ENCODE peak calls at places on chromosomes 2 and 18, in five cellular contexts. J is IMR-90, A is neuronal stem cell, W is H1, I is trophoblast cell. F is an unnamed sample.

GRCh38 chr2:7014201-7014640 is 97.0 kb downstream of the RNF144A start:
- DNase-seq in J (no peak), A (no peak), W (no peak), I (peak), F (peak)

GRCh38 chr2:236866542-236867340 is 218.9 kb upstream of the COPS8 start:
- DNase-seq in J (no peak), A (no peak), W (no peak), I (no peak), F (no peak)

GRCh38 chr2:238256111-238256510 is 16.3 kb upstream of the HES6 start:
- DNase-seq in J (no peak), A (no peak), W (no peak), I (no peak), F (no peak)

GRCh38 chr2:196230051-196230450 is 58.7 kb upstream of the STK17B start:
- DNase-seq in J (no peak), A (no peak), W (no peak), I (no peak), F (no peak)

GRCh38 chr2:5070257-5070656 is 621.9 kb upstream of the SOX11 start:
- DNase-seq in J (no peak), A (no peak), W (no peak), I (peak), F (no peak)

GRCh38 chr18:57915848-57916596 is 112.9 kb upstream of the ATP8B1 start:
- DNase-seq in J (peak), A (peak), W (no peak), I (no peak), F (no peak)

GRCh38 chr2:74843371-74844298 is 9.7 kb downstream of the HK2 start:
- DNase-seq in J (peak), A (no peak), W (no peak), I (peak), F (peak)

GRCh38 chr2:75311993-75312392 is 112.7 kb upstream of the TACR1 start:
- DNase-seq in J (no peak), A (no peak), W (peak), I (no peak), F (no peak)

GRCh38 chr2:170235860-170236638 is 58.1 kb downstream of the MYO3B start:
- DNase-seq in J (peak), A (peak), W (peak), I (peak), F (peak)

GRCh38 chr2:167749641-167750040 is 497.8 kb downstream of the STK39 start:
- DNase-seq in J (no peak), A (no peak), W (no peak), I (no peak), F (no peak)

GRCh38 chr2:230668184-230668938 is 44.3 kb upstream of the CAB39 start:
- DNase-seq in J (peak), A (no peak), W (no peak), I (peak), F (no peak)

GRCh38 chr2:212367431-212367830 is 171.2 kb downstream of the ERBB4 start:
- DNase-seq in J (no peak), A (no peak), W (no peak), I (no peak), F (no peak)

GRCh38 chr2:171702781-171703556 is 15.7 kb downstream of the DYNC1I2 start:
- DNase-seq in J (peak), A (no peak), W (no peak), I (peak), F (peak)

GRCh38 chr18:365651-366050 is 97.8 kb upstream of the THOC1 start:
- DNase-seq in J (no peak), A (no peak), W (no peak), I (no peak), F (no peak)

GRCh38 chr18:369224-370010 is 101.6 kb upstream of the THOC1 start:
- DNase-seq in J (peak), A (no peak), W (no peak), I (no peak), F (no peak)

GRCh38 chr18:363327-364115 is 95.7 kb upstream of the THOC1 start:
- DNase-seq in J (peak), A (no peak), W (no peak), I (no peak), F (peak)

GRCh38 chr18:364221-364620 is 96.4 kb upstream of the THOC1 start:
- DNase-seq in J (no peak), A (no peak), W (no peak), I (no peak), F (no peak)

GRCh38 chr18:366466-367053 is 98.7 kb upstream of the THOC1 start:
- DNase-seq in J (no peak), A (no peak), W (peak), I (no peak), F (no peak)
- H2AFZ ChIP-seq in J (no peak), A (no peak), W (peak), I (no peak), F (no peak)

DNA sequence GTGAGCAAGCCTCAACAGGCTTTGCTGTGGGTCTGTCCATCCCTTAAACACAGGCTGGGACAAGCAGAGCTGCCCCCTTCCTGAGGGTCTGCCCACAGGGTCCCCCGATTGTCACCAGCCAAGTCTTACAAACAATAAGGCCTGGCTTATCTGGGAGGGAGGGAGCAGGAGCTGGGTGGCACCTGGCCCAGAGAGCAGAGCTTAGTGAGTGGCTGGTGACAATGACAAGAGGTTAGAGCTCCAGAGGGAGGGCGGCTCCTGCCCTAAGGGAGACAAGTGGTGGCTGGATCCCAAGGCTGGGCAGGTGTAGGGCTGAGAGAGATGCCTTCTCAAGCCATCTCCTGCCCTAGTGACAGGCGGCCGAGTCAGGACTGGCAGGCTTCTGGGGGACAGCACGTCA is 125.5 kb downstream of the KLHL29 start:
- DNase-seq in J (no peak), A (no peak), W (no peak), I (no peak), F (no peak)
- H3K4me3 ChIP-seq in J (no peak), A (no peak), W (no peak), I (no peak), F (no peak)

GRCh38 chr2:157874997-157875719 is 972 bp downstream of the ACVR1 start:
- DNase-seq in J (peak), A (peak), W (no peak), I (peak), F (peak)
- H3K14ac ChIP-seq in J (peak), A (peak), W (no peak), I (peak), F (peak)

GRCh38 chr2:79085382-79085781 is 2.4 kb downstream of the REG1B start:
- DNase-seq in J (no peak), A (no peak), W (no peak), I (no peak), F (no peak)
- H2AFZ ChIP-seq in J (no peak), A (no peak), W (no peak), I (no peak), F (no peak)

GRCh38 chr2:64643838-64644219 is 9.9 kb downstream of the SERTAD2 start:
- DNase-seq in J (no peak), A (no peak), W (no peak), I (no peak), F (no peak)
- H3K4me3 ChIP-seq in J (no peak), A (no peak), W (peak), I (no peak), F (no peak)

GRCh38 chr18:13892098-13892497 is 23.2 kb downstream of the MC2R start:
- DNase-seq in J (no peak), A (no peak), W (no peak), I (no peak), F (no peak)
- H3K14ac ChIP-seq in J (no peak), A (no peak), W (no peak), I (no peak), F (no peak)

DNA sequence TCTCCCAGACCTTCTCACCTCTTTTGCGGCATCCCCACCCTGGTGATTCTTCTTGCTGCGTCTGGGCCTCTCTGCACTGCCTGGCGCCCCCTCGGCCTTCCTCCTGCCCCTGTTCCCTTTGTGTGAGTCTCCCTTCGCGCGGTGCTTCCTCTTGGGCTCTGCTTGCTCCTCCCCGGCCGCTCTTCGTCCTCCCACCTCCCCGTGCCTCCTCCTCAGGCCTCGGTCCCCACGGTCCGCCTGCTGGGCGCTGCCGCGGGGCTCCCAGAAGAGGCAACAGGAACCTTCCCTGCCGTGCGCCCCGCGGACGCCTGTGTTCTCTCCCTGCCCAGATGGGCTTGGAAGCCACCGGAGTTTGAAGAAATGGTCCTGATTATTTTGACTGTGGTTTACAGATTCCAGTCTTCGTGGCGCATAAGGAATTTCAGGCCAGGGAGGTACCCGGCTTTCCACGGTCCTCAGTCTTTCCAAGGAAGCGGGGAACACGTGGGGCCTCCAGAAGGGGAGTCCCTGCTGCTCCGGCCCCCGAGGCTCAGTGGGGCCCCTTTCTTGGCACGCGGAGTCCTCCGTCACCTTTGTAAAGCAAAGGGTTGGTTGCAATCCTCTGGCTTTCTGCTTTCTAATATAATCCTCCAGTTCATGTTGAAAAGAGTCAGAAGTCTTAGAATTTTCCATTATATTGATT is 13.1 kb downstream of the RNU2-63P start:
- DNase-seq in J (no peak), A (no peak), W (peak), I (no peak), F (no peak)
- H2AFZ ChIP-seq in J (peak), A (peak), W (peak), I (peak), F (peak)

GRCh38 chr2:241009601-241010530 is 11.4 kb downstream of the SNED1 start:
- DNase-seq in J (peak), A (no peak), W (peak), I (peak), F (peak)
- H3K4me3 ChIP-seq in J (peak), A (no peak), W (peak), I (peak), F (peak)

DNA sequence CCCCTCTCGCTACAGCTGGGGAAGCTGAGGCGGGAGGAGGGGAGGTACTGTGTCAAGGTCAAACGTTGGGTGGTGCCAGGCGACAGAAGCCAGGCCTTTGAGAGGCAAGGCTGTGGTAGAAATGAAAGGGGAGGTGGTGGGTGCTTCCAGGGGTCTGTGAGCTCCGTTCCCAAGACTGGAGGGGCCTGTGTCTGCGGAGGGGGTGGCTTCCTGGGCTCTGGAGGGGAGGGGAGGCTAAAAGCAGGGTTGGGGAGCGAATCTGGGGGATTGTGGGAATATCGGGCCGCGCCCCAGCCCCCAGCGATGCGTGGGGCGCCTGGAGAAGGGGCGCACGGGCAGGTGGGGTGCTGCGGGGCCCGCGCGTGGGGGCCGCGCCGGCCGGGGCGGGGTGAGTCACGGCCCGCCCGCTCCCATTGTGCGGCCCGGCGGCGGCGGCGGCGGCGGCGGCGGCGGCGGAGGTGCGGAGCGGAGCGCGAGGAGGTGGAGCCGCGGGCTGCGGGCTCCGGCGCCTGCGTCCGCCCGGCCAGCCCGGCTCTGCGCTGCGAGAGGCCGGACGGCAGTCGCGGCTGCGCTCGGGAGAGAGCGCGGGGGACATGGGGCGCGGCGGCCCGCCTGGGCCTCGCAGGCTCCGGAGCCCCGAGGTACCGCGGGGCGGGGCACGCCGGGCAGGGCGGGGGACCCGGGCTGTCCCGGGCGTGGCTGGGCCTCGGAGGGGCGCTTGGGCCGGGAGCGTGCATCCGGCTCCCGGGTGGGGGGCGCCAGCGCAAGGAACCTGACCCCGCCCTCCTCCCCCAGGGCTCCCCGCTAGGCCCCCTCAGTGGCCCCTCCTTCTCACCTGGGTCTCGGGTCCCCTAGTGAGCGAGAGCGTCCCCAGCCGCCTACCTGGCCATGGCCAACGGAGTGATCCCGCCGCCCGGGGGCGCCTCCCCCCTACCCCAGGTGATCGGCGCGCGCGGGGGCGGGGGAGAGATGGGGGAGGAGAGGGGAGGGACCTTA is at the start of gene SLC4A3:
- DNase-seq in J (peak), A (peak), W (peak), I (peak), F (peak)
- H3K14ac ChIP-seq in J (no peak), A (no peak), W (no peak), I (peak), F (no peak)

F was measured in mesenchymal stem cell.